ENCODE peak calls at places on chromosome 10, in eight cellular contexts. One of them, this sample, is unnamed.

GRCh38 chr10:31749981-31750850 is 178.4 kb downstream of the ARHGAP12 start:
- DNase-seq in heart left ventricle: peak
- DNase-seq in effector memory CD4-positive, alpha-beta T cell: no peak
- DNase-seq in right cardiac atrium: peak
- DNase-seq in trophoblast cell: no peak
- DNase-seq in upper lobe of left lung: peak
- DNase-seq in A549: no peak
- DNase-seq in caudate nucleus: no peak
- DNase-seq in this sample: no peak

GRCh38 chr10:80664071-80664680 is 126.5 kb downstream of the SH2D4B start:
- DNase-seq in heart left ventricle: peak
- DNase-seq in effector memory CD4-positive, alpha-beta T cell: peak
- DNase-seq in right cardiac atrium: peak
- DNase-seq in trophoblast cell: peak
- DNase-seq in upper lobe of left lung: no peak
- DNase-seq in A549: peak
- DNase-seq in caudate nucleus: peak
- DNase-seq in this sample: peak

GRCh38 chr10:71312840-71313789 is 5.9 kb upstream of the SLC29A3 start:
- DNase-seq in heart left ventricle: no peak
- DNase-seq in effector memory CD4-positive, alpha-beta T cell: no peak
- DNase-seq in right cardiac atrium: peak
- DNase-seq in trophoblast cell: no peak
- DNase-seq in upper lobe of left lung: no peak
- DNase-seq in A549: no peak
- DNase-seq in caudate nucleus: no peak
- DNase-seq in this sample: no peak

GRCh38 chr10:13294784-13295183 is 5.1 kb downstream of the PHYH start:
- DNase-seq in heart left ventricle: no peak
- DNase-seq in effector memory CD4-positive, alpha-beta T cell: no peak
- DNase-seq in right cardiac atrium: no peak
- DNase-seq in trophoblast cell: no peak
- DNase-seq in upper lobe of left lung: no peak
- DNase-seq in A549: no peak
- DNase-seq in caudate nucleus: no peak
- DNase-seq in this sample: no peak

GRCh38 chr10:29608062-29608461 is 26.7 kb downstream of the SVIL start:
- DNase-seq in heart left ventricle: peak
- DNase-seq in effector memory CD4-positive, alpha-beta T cell: no peak
- DNase-seq in right cardiac atrium: peak
- DNase-seq in trophoblast cell: no peak
- DNase-seq in upper lobe of left lung: no peak
- DNase-seq in A549: no peak
- DNase-seq in caudate nucleus: no peak
- DNase-seq in this sample: no peak

GRCh38 chr10:122939819-122940543 is 14.0 kb downstream of the C10orf88 start:
- DNase-seq in heart left ventricle: no peak
- DNase-seq in effector memory CD4-positive, alpha-beta T cell: no peak
- DNase-seq in right cardiac atrium: no peak
- DNase-seq in trophoblast cell: no peak
- DNase-seq in upper lobe of left lung: no peak
- DNase-seq in A549: no peak
- DNase-seq in caudate nucleus: no peak
- DNase-seq in this sample: no peak

GRCh38 chr10:58698777-58699356 is 186.2 kb downstream of the BICC1 start:
- DNase-seq in heart left ventricle: no peak
- DNase-seq in effector memory CD4-positive, alpha-beta T cell: no peak
- DNase-seq in right cardiac atrium: no peak
- DNase-seq in trophoblast cell: no peak
- DNase-seq in upper lobe of left lung: no peak
- DNase-seq in A549: no peak
- DNase-seq in caudate nucleus: no peak
- DNase-seq in this sample: no peak

GRCh38 chr10:62005687-62006086 is 104.2 kb downstream of the ARID5B start:
- DNase-seq in heart left ventricle: no peak
- DNase-seq in effector memory CD4-positive, alpha-beta T cell: no peak
- DNase-seq in right cardiac atrium: no peak
- DNase-seq in trophoblast cell: no peak
- DNase-seq in upper lobe of left lung: no peak
- DNase-seq in A549: no peak
- DNase-seq in caudate nucleus: no peak
- DNase-seq in this sample: no peak

GRCh38 chr10:97065128-97065527 is 120.6 kb downstream of the SLIT1 start:
- DNase-seq in heart left ventricle: no peak
- DNase-seq in effector memory CD4-positive, alpha-beta T cell: no peak
- DNase-seq in right cardiac atrium: no peak
- DNase-seq in trophoblast cell: peak
- DNase-seq in upper lobe of left lung: no peak
- DNase-seq in A549: no peak
- DNase-seq in caudate nucleus: no peak
- DNase-seq in this sample: no peak

GRCh38 chr10:91424016-91424415 is 13.9 kb downstream of the HECTD2 start:
- DNase-seq in heart left ventricle: no peak
- DNase-seq in effector memory CD4-positive, alpha-beta T cell: no peak
- DNase-seq in right cardiac atrium: no peak
- DNase-seq in trophoblast cell: no peak
- DNase-seq in upper lobe of left lung: no peak
- DNase-seq in A549: no peak
- DNase-seq in caudate nucleus: no peak
- DNase-seq in this sample: no peak

GRCh38 chr10:49600781-49601400 is 9.2 kb upstream of the SLC18A3 start:
- DNase-seq in heart left ventricle: no peak
- DNase-seq in effector memory CD4-positive, alpha-beta T cell: no peak
- DNase-seq in right cardiac atrium: no peak
- DNase-seq in trophoblast cell: peak
- DNase-seq in upper lobe of left lung: no peak
- DNase-seq in A549: no peak
- DNase-seq in caudate nucleus: no peak
- DNase-seq in this sample: no peak

GRCh38 chr10:121409466-121410104 is 188.7 kb downstream of the FGFR2 start:
- DNase-seq in heart left ventricle: no peak
- DNase-seq in effector memory CD4-positive, alpha-beta T cell: no peak
- DNase-seq in right cardiac atrium: no peak
- DNase-seq in trophoblast cell: no peak
- DNase-seq in upper lobe of left lung: no peak
- DNase-seq in A549: no peak
- DNase-seq in caudate nucleus: no peak
- DNase-seq in this sample: no peak

GRCh38 chr10:71765176-71765906 is 8.0 kb downstream of the VSIR start:
- DNase-seq in heart left ventricle: peak
- DNase-seq in effector memory CD4-positive, alpha-beta T cell: no peak
- DNase-seq in right cardiac atrium: no peak
- DNase-seq in trophoblast cell: peak
- DNase-seq in upper lobe of left lung: no peak
- DNase-seq in A549: no peak
- DNase-seq in caudate nucleus: no peak
- DNase-seq in this sample: no peak

GRCh38 chr10:50968386-50969091 is 83.1 kb upstream of the A1CF start:
- DNase-seq in heart left ventricle: no peak
- DNase-seq in effector memory CD4-positive, alpha-beta T cell: no peak
- DNase-seq in right cardiac atrium: no peak
- DNase-seq in trophoblast cell: no peak
- DNase-seq in upper lobe of left lung: no peak
- DNase-seq in A549: no peak
- DNase-seq in caudate nucleus: no peak
- DNase-seq in this sample: no peak

GRCh38 chr10:124727389-124727960 is 16.7 kb downstream of the FAM53B start:
- DNase-seq in heart left ventricle: no peak
- DNase-seq in effector memory CD4-positive, alpha-beta T cell: no peak
- DNase-seq in right cardiac atrium: no peak
- DNase-seq in trophoblast cell: peak
- DNase-seq in upper lobe of left lung: no peak
- DNase-seq in A549: no peak
- DNase-seq in caudate nucleus: no peak
- DNase-seq in this sample: no peak

GRCh38 chr10:99522511-99523250 is 10.1 kb upstream of the NKX2-3 start:
- DNase-seq in heart left ventricle: no peak
- DNase-seq in effector memory CD4-positive, alpha-beta T cell: no peak
- DNase-seq in right cardiac atrium: no peak
- DNase-seq in trophoblast cell: no peak
- DNase-seq in upper lobe of left lung: peak
- DNase-seq in A549: no peak
- DNase-seq in caudate nucleus: no peak
- DNase-seq in this sample: no peak

GRCh38 chr10:129854796-129855705 is 109.0 kb downstream of the EBF3 start:
- DNase-seq in heart left ventricle: no peak
- DNase-seq in effector memory CD4-positive, alpha-beta T cell: no peak
- DNase-seq in right cardiac atrium: no peak
- DNase-seq in trophoblast cell: no peak
- DNase-seq in upper lobe of left lung: no peak
- DNase-seq in A549: no peak
- DNase-seq in caudate nucleus: no peak
- DNase-seq in this sample: no peak

DNA sequence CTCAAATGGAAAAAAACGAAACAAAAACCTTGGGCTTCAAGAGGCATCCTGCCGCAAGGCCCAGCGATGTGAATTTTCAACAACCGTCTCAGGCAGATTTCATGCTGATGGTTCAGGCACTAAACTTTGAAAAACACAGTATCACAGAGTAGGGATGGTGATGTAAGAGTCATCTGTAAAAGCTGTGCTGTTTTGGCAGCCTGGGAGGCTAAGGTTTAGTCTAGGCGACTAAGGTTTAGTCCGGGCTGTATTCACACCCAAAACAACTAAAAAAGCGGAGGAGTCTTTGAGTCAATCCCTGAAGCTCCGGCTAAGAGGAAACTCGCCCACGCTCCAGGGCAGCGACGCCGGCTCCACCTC is 406 bp upstream of the MINPP1 start:
- DNase-seq in heart left ventricle: no peak
- DNase-seq in effector memory CD4-positive, alpha-beta T cell: no peak
- DNase-seq in right cardiac atrium: no peak
- DNase-seq in trophoblast cell: no peak
- DNase-seq in upper lobe of left lung: no peak
- DNase-seq in A549: no peak
- DNase-seq in caudate nucleus: no peak
- DNase-seq in this sample: no peak
- H3K27ac ChIP-seq in heart left ventricle: peak
- H3K27ac ChIP-seq in effector memory CD4-positive, alpha-beta T cell: peak
- H3K27ac ChIP-seq in right cardiac atrium: peak
- H3K27ac ChIP-seq in trophoblast cell: no peak
- H3K27ac ChIP-seq in upper lobe of left lung: peak
- H3K27ac ChIP-seq in A549: peak
- H3K27ac ChIP-seq in caudate nucleus: peak
- H3K27ac ChIP-seq in this sample: peak

DNA sequence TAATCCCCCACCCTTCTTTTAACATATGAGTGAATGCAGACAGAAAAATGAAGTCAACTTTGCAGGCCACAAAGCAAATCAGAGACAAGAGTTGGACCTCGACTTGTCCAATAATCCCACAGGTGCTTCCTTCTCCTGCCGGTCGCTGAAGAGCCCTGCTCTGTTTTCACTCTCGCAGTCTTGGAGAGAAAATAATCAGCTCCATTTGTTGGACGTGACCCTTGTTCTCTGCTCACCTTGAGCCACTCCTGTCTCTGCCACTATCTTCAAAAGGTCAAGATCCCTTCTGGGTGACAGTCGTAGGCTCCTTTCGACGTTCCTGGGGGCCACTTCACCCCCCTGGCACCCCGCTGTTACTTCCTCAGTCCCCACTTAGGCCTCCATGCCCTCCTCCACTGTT is 2.8 kb upstream of the KLF6 start:
- DNase-seq in heart left ventricle: no peak
- DNase-seq in effector memory CD4-positive, alpha-beta T cell: no peak
- DNase-seq in right cardiac atrium: no peak
- DNase-seq in trophoblast cell: peak
- DNase-seq in upper lobe of left lung: no peak
- DNase-seq in A549: no peak
- DNase-seq in caudate nucleus: no peak
- DNase-seq in this sample: no peak
- H3K27ac ChIP-seq in heart left ventricle: no peak
- H3K27ac ChIP-seq in effector memory CD4-positive, alpha-beta T cell: no peak
- H3K27ac ChIP-seq in right cardiac atrium: no peak
- H3K27ac ChIP-seq in trophoblast cell: no peak
- H3K27ac ChIP-seq in upper lobe of left lung: no peak
- H3K27ac ChIP-seq in A549: peak
- H3K27ac ChIP-seq in caudate nucleus: no peak
- H3K27ac ChIP-seq in this sample: no peak

GRCh38 chr10:132406750-132407149 is 9.8 kb downstream of the PWWP2B start:
- DNase-seq in heart left ventricle: peak
- DNase-seq in effector memory CD4-positive, alpha-beta T cell: no peak
- DNase-seq in right cardiac atrium: no peak
- DNase-seq in trophoblast cell: no peak
- DNase-seq in upper lobe of left lung: no peak
- DNase-seq in A549: no peak
- DNase-seq in caudate nucleus: no peak
- DNase-seq in this sample: no peak
- H3K27ac ChIP-seq in heart left ventricle: peak
- H3K27ac ChIP-seq in effector memory CD4-positive, alpha-beta T cell: no peak
- H3K27ac ChIP-seq in right cardiac atrium: no peak
- H3K27ac ChIP-seq in trophoblast cell: peak
- H3K27ac ChIP-seq in upper lobe of left lung: peak
- H3K27ac ChIP-seq in A549: no peak
- H3K27ac ChIP-seq in caudate nucleus: no peak
- H3K27ac ChIP-seq in this sample: no peak

GRCh38 chr10:69657417-69657816 is 27.4 kb downstream of the FAM241B start:
- DNase-seq in heart left ventricle: no peak
- DNase-seq in effector memory CD4-positive, alpha-beta T cell: no peak
- DNase-seq in right cardiac atrium: no peak
- DNase-seq in trophoblast cell: no peak
- DNase-seq in upper lobe of left lung: no peak
- DNase-seq in A549: no peak
- DNase-seq in caudate nucleus: no peak
- DNase-seq in this sample: no peak

GRCh38 chr10:69659286-69660027 is 29.4 kb downstream of the FAM241B start:
- DNase-seq in heart left ventricle: no peak
- DNase-seq in effector memory CD4-positive, alpha-beta T cell: no peak
- DNase-seq in right cardiac atrium: no peak
- DNase-seq in trophoblast cell: no peak
- DNase-seq in upper lobe of left lung: no peak
- DNase-seq in A549: no peak
- DNase-seq in caudate nucleus: no peak
- DNase-seq in this sample: no peak

GRCh38 chr10:69655868-69656555 is 26.0 kb downstream of the FAM241B start:
- DNase-seq in heart left ventricle: no peak
- DNase-seq in effector memory CD4-positive, alpha-beta T cell: no peak
- DNase-seq in right cardiac atrium: no peak
- DNase-seq in trophoblast cell: no peak
- DNase-seq in upper lobe of left lung: no peak
- DNase-seq in A549: no peak
- DNase-seq in caudate nucleus: no peak
- DNase-seq in this sample: no peak

GRCh38 chr10:69656719-69657269 is 26.7 kb downstream of the FAM241B start:
- DNase-seq in heart left ventricle: no peak
- DNase-seq in effector memory CD4-positive, alpha-beta T cell: no peak
- DNase-seq in right cardiac atrium: no peak
- DNase-seq in trophoblast cell: no peak
- DNase-seq in upper lobe of left lung: no peak
- DNase-seq in A549: no peak
- DNase-seq in caudate nucleus: no peak
- DNase-seq in this sample: no peak

DNA sequence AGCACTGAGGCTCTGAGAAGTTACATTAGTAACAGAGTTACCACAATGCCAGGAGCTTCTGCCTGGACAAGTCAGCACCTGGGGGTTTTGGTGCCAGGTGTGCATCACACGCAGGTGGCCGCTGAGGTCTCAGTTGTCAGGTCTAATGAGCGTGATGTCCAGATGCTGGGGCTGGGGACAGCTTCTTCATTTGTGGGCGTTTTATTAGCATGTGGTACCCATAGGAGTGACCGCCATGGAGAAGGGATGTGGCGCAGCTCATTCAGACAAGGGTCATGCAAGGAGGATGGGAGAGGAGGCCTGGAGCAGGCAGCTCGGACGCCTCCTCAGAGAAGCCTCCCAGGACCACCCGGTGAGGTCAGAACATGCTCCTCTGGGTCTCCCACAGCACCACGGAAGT is 27.8 kb downstream of the FAM241B start:
- DNase-seq in heart left ventricle: no peak
- DNase-seq in effector memory CD4-positive, alpha-beta T cell: no peak
- DNase-seq in right cardiac atrium: no peak
- DNase-seq in trophoblast cell: no peak
- DNase-seq in upper lobe of left lung: no peak
- DNase-seq in A549: no peak
- DNase-seq in caudate nucleus: no peak
- DNase-seq in this sample: no peak
- H3K27ac ChIP-seq in heart left ventricle: no peak
- H3K27ac ChIP-seq in effector memory CD4-positive, alpha-beta T cell: no peak
- H3K27ac ChIP-seq in right cardiac atrium: no peak
- H3K27ac ChIP-seq in trophoblast cell: no peak
- H3K27ac ChIP-seq in upper lobe of left lung: no peak
- H3K27ac ChIP-seq in A549: no peak
- H3K27ac ChIP-seq in caudate nucleus: no peak
- H3K27ac ChIP-seq in this sample: no peak